ENCODE peak calls at places on chromosomes 1 and 21, in seven cellular contexts. O is mesendoderm; V is stomach; P is CD8-positive, alpha-beta T cell; I is CD8-positive, alpha-beta memory T cell; J is kidney; L is A673. S is an unnamed sample.

GRCh38 chr1:226814751-226815496 is 55.5 kb upstream of the PSEN2 start:
- DNase-seq in O (no peak), V (peak; percentile 63), P (no peak), I (no peak), J (peak; percentile 92), L (no peak), S (peak; percentile 92)

GRCh38 chr1:22437573-22437972 is 14.1 kb upstream of the ZBTB40 start:
- DNase-seq in O (no peak), V (no peak), P (no peak), I (no peak), J (no peak), L (no peak), S (no peak)

GRCh38 chr1:55213885-55214213 is 1.3 kb downstream of the USP24 start:
- DNase-seq in O (no peak), V (no peak), P (no peak), I (no peak), J (no peak), L (no peak), S (no peak)

GRCh38 chr1:22563671-22564612 is 653 bp downstream of the EPHA8 start:
- DNase-seq in O (no peak), V (no peak), P (no peak), I (no peak), J (no peak), L (no peak), S (no peak)

GRCh38 chr1:228809621-228810313 is 74.5 kb downstream of the RHOU start:
- DNase-seq in O (peak; percentile 98), V (no peak), P (no peak), I (no peak), J (peak; percentile 77), L (no peak), S (peak; percentile 76)

GRCh38 chr1:91555821-91556531 is 55.3 kb downstream of the CDC7 start:
- DNase-seq in O (no peak), V (no peak), P (peak; percentile 69), I (peak; percentile 51), J (no peak), L (no peak), S (no peak)

GRCh38 chr1:214558002-214558770 is 6.8 kb upstream of the PTPN14 start:
- DNase-seq in O (no peak), V (no peak), P (no peak), I (no peak), J (no peak), L (no peak), S (no peak)

GRCh38 chr1:235876292-235876914 is 9.7 kb upstream of the LYST start:
- DNase-seq in O (no peak), V (no peak), P (no peak), I (no peak), J (no peak), L (no peak), S (no peak)

GRCh38 chr1:177246710-177247588 is 76.2 kb downstream of the BRINP2 start:
- DNase-seq in O (no peak), V (no peak), P (no peak), I (no peak), J (no peak), L (no peak), S (no peak)

GRCh38 chr1:94125551-94126514 is 4.9 kb upstream of the ABCA4 start:
- DNase-seq in O (peak; percentile 71), V (no peak), P (no peak), I (no peak), J (no peak), L (no peak), S (no peak)

GRCh38 chr1:101520302-101520701 is 283.5 kb downstream of the S1PR1 start:
- DNase-seq in O (peak; percentile 72), V (no peak), P (no peak), I (no peak), J (no peak), L (peak; percentile 84), S (no peak)

GRCh38 chr21:41877901-41878830 is 978 bp downstream of the PRDM15 start:
- DNase-seq in O (peak; percentile 33), V (peak; percentile 54), P (peak; percentile 58), I (no peak), J (peak; percentile 84), L (peak; percentile 44), S (peak; percentile 64)

GRCh38 chr1:86388228-86388627 is 7.9 kb downstream of the ODF2L start:
- DNase-seq in O (no peak), V (no peak), P (no peak), I (no peak), J (no peak), L (no peak), S (no peak)

GRCh38 chr1:222994506-222995229 is 148.4 kb downstream of the TLR5 start:
- DNase-seq in O (peak; percentile 42), V (no peak), P (no peak), I (no peak), J (no peak), L (peak; percentile 72), S (no peak)

GRCh38 chr1:119374208-119374877 is 5.8 kb downstream of the HAO2 start:
- DNase-seq in O (no peak), V (no peak), P (no peak), I (no peak), J (no peak), L (no peak), S (no peak)

GRCh38 chr1:212987702-212988322 is 27.9 kb downstream of the ANGEL2 start:
- DNase-seq in O (no peak), V (no peak), P (no peak), I (no peak), J (no peak), L (no peak), S (no peak)

GRCh38 chr1:94383966-94384408 is 34.2 kb upstream of the ABCD3 start:
- DNase-seq in O (peak; percentile 30), V (no peak), P (no peak), I (no peak), J (no peak), L (no peak), S (no peak)

GRCh38 chr21:46196733-46197132 is 12.5 kb upstream of the SPATC1L start:
- DNase-seq in O (no peak), V (peak; percentile 17), P (peak; percentile 31), I (no peak), J (peak; percentile 48), L (no peak), S (no peak)

DNA sequence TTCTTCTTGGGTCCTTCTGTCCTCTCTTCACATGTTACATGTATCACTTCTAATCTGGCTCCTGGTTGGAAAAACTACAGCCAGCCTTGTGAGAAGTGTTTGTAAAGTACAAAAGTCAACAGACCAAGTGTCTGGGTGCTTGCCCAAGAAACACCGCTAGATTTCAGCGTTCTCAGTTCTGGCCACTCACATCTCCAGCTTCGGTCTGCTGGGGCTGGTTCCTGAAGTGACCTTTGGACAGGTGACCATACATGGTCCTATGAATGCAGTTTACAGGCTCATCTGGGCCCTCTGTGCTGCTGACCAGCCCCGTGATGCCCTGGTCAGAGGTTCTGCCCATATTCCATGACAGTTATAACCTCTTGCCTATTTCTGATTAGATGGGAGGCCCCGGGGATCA is 19.5 kb downstream of the SLC2A1 start:
- DNase-seq in O (no peak), V (peak; percentile 76), P (no peak), I (no peak), J (no peak), L (no peak), S (peak; percentile 73)
- H3K4me1 ChIP-seq in O (peaks cover 33% of the 10 kb centered on the region), V (peaks cover 81% of the 10 kb centered on the region), P (peaks cover 78% of the 10 kb centered on the region), I (peaks cover 96% of the 10 kb centered on the region), J (peaks cover 26% of the 10 kb centered on the region), L (peaks cover 22% of the 10 kb centered on the region), S (peaks cover 75% of the 10 kb centered on the region)

DNA sequence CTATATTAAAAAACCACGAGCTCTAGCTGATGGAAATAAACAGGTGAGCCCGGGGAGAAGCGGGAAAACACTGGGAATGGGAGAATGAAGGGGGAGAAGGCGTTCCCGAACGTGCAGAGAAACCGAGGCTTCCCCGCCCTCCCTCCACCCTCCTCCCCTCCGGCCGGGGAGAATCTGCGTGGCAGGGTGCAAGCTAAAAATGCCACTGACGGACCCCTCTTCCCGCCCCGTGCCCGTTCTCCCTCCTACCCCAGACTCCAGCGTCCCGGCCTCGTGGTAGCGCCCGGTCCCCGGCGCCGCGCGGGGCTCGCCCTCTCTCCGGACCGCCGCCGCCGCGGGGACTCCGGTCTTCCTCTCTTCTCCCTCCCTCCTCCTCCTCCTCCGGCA is 81.6 kb upstream of the AK4 start:
- DNase-seq in O (no peak), V (no peak), P (no peak), I (no peak), J (no peak), L (no peak), S (no peak)
- H3K4me1 ChIP-seq in O (peaks cover 2% of the 10 kb centered on the region), V (peaks cover 23% of the 10 kb centered on the region), P (peaks cover 47% of the 10 kb centered on the region), I (peaks cover 54% of the 10 kb centered on the region), J (peaks cover 12% of the 10 kb centered on the region), L (peaks cover 35% of the 10 kb centered on the region), S (no peaks in the 10 kb centered on the region)

GRCh38 chr1:173301507-173301906 is 94.4 kb upstream of the TNFSF4 start:
- DNase-seq in O (no peak), V (no peak), P (no peak), I (no peak), J (no peak), L (peak; percentile 12), S (no peak)

GRCh38 chr1:173302890-173303829 is 96.0 kb upstream of the TNFSF4 start:
- DNase-seq in O (peak; percentile 71), V (no peak), P (no peak), I (no peak), J (no peak), L (no peak), S (no peak)

GRCh38 chr1:173302366-173302765 is 95.2 kb upstream of the TNFSF4 start:
- DNase-seq in O (no peak), V (no peak), P (no peak), I (no peak), J (no peak), L (no peak), S (no peak)

GRCh38 chr1:173304529-173305227 is 97.5 kb upstream of the TNFSF4 start:
- DNase-seq in O (peak; percentile 31), V (no peak), P (no peak), I (no peak), J (no peak), L (no peak), S (no peak)

DNA sequence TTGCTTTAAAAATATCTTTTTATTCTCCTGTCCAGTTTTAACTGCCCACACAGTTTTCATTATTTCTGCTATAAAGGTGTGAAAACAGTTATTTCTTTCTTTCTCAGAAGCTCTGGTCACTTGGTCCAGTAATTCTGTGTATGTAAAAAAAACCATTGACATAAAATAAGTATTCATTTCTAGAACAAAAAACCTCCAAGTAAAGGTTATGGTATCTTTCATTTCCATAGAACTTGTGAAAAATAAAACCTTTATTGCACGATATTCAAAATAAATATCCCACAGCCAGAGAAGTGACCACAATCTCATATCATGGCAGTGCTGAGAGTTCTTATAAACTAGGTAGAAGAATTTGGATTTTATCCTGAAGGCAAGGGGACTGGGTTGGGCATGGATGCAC is 96.9 kb upstream of the TNFSF4 start:
- DNase-seq in O (no peak), V (no peak), P (no peak), I (no peak), J (no peak), L (no peak), S (no peak)
- H3K4me1 ChIP-seq in O (no peaks in the 10 kb centered on the region), V (no peaks in the 10 kb centered on the region), P (peaks cover 4% of the 10 kb centered on the region), I (no peaks in the 10 kb centered on the region), J (no peaks in the 10 kb centered on the region), L (no peaks in the 10 kb centered on the region), S (no peaks in the 10 kb centered on the region)

GRCh38 chr1:156659672-156659993 is 17.6 kb downstream of the NES start:
- DNase-seq in O (no peak), V (no peak), P (no peak), I (no peak), J (no peak), L (no peak), S (no peak)
- H3K4me1 ChIP-seq in O (peaks cover 18% of the 10 kb centered on the region), V (peaks cover 60% of the 10 kb centered on the region), P (peaks cover 44% of the 10 kb centered on the region), I (peaks cover 58% of the 10 kb centered on the region), J (peaks cover 30% of the 10 kb centered on the region), L (peaks cover 53% of the 10 kb centered on the region), S (peaks cover 22% of the 10 kb centered on the region)

S was measured in Peyer's patch.